ENCODE peak calls at places on chromosomes 4 and X, in nine cellular contexts. R is esophagus muscularis mucosa, U is K562, G is suprapubic skin, Q is upper lobe of left lung, I is sigmoid colon, E is ovary, L is spleen, P is stomach. A is an unnamed sample.

GRCh38 chrX:85622635-85623034 is 243.2 kb upstream of the POF1B start:
- DNase-seq in R (no peak), U (no peak), G (no peak), Q (no peak), I (no peak), E (no peak), L (peak; percentile 36), P (no peak), A (no peak)

GRCh38 chr4:93313207-93313606 is 515.3 kb upstream of the ATOH1 start:
- DNase-seq in R (no peak), U (no peak), G (no peak), Q (no peak), I (no peak), E (no peak), L (no peak), P (no peak), A (no peak)

GRCh38 chrX:88903989-88904718 is 157.1 kb downstream of the CPXCR1 start:
- DNase-seq in R (no peak), U (no peak), G (no peak), Q (no peak), I (no peak), E (no peak), L (no peak), P (no peak), A (no peak)

GRCh38 chr4:150316332-150317205 is 238.3 kb downstream of the DCLK2 start:
- DNase-seq in R (no peak), U (peak; percentile 66), G (no peak), Q (no peak), I (no peak), E (no peak), L (no peak), P (no peak), A (no peak)

GRCh38 chrX:8084023-8084422 is 87.0 kb downstream of the VCX2 start:
- DNase-seq in R (no peak), U (no peak), G (no peak), Q (no peak), I (no peak), E (no peak), L (no peak), P (no peak), A (no peak)

GRCh38 chr4:30718021-30718888 is 1.9 kb upstream of the PCDH7 start:
- DNase-seq in R (no peak), U (no peak), G (no peak), Q (peak; percentile 84), I (peak; percentile 83), E (peak; percentile 35), L (peak; percentile 79), P (peak; percentile 31), A (no peak)

GRCh38 chrX:8067754-8068469 is 103.2 kb downstream of the VCX2 start:
- DNase-seq in R (no peak), U (no peak), G (no peak), Q (no peak), I (no peak), E (no peak), L (no peak), P (no peak), A (no peak)

GRCh38 chrX:15947648-15948317 is 93.2 kb upstream of the AP1S2 start:
- DNase-seq in R (no peak), U (peak; percentile 62), G (no peak), Q (no peak), I (no peak), E (no peak), L (no peak), P (no peak), A (no peak)

GRCh38 chr4:76233967-76234678 is 17.4 kb upstream of the FAM47E start:
- DNase-seq in R (no peak), U (peak; percentile 89), G (no peak), Q (peak; percentile 35), I (no peak), E (no peak), L (no peak), P (no peak), A (no peak)

GRCh38 chr4:86523333-86523732 is 70.8 kb upstream of the PTPN13 start:
- DNase-seq in R (no peak), U (no peak), G (no peak), Q (no peak), I (no peak), E (no peak), L (no peak), P (no peak), A (no peak)

GRCh38 chr4:2910409-2910808 is 52.8 kb downstream of the NOP14 start:
- DNase-seq in R (no peak), U (peak; percentile 25), G (no peak), Q (no peak), I (no peak), E (no peak), L (no peak), P (no peak), A (no peak)

GRCh38 chr4:122765702-122766352 is 33.3 kb downstream of the BBS12 start:
- DNase-seq in R (no peak), U (peak; percentile 88), G (no peak), Q (no peak), I (no peak), E (no peak), L (no peak), P (no peak), A (no peak)

GRCh38 chrX:72569786-72570185 is 2.9 kb downstream of the HDAC8 start:
- DNase-seq in R (no peak), U (no peak), G (no peak), Q (no peak), I (no peak), E (no peak), L (no peak), P (no peak), A (no peak)

GRCh38 chrX:80246273-80246672 is 174.0 kb upstream of the TENT5D start:
- DNase-seq in R (no peak), U (no peak), G (no peak), Q (no peak), I (no peak), E (no peak), L (no peak), P (no peak), A (no peak)

GRCh38 chr4:128661529-128661928 is 148.0 kb upstream of the JADE1 start:
- DNase-seq in R (no peak), U (no peak), G (no peak), Q (no peak), I (no peak), E (no peak), L (no peak), P (no peak), A (no peak)

GRCh38 chrX:154036513-154036912 is 16.8 kb upstream of the IRAK1 start:
- DNase-seq in R (no peak), U (no peak), G (no peak), Q (no peak), I (no peak), E (no peak), L (no peak), P (no peak), A (no peak)

GRCh38 chr4:109576462-109576861 is 16.4 kb downstream of the MCUB start:
- DNase-seq in R (no peak), U (peak; percentile 58), G (no peak), Q (no peak), I (no peak), E (no peak), L (no peak), P (no peak), A (no peak)
- TF ChIP-seq POLR2A in R (no peak), U (no peak), G (no peak), Q (no peak), I (no peak), E (no peak), L (no peak), P (no peak), A (no peak)

GRCh38 chr4:71025654-71026053 is 32.2 kb downstream of the DCK start:
- DNase-seq in R (no peak), U (no peak), G (no peak), Q (no peak), I (no peak), E (no peak), L (no peak), P (no peak), A (no peak)

GRCh38 chr4:71026086-71026485 is 32.6 kb downstream of the DCK start:
- DNase-seq in R (no peak), U (peak; percentile 81), G (no peak), Q (no peak), I (no peak), E (no peak), L (no peak), P (no peak), A (no peak)

GRCh38 chr4:71029504-71029903 is 36.1 kb downstream of the DCK start:
- DNase-seq in R (no peak), U (no peak), G (no peak), Q (no peak), I (no peak), E (no peak), L (no peak), P (no peak), A (no peak)

DNA sequence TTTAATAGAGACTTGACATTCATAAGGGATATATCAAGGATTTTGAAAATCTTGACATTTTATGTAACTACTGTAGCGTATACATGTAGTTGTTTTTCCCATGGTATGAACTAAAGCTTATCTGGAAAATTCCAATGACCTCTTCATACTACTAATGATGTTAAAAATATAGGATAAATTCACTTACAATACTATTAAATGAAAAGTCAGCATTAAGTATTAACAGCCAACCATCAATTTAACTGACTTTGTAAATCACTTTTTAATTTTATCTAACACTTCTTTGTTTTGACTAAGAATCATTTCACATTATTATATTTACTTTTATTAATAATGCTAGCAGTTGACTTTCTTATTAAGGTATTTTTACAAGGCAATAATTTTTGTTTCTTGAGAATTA is 34.2 kb downstream of the DCK start:
- DNase-seq in R (no peak), U (no peak), G (no peak), Q (no peak), I (no peak), E (no peak), L (no peak), P (no peak), A (no peak)
- H3K36me3 ChIP-seq in R (peaks cover 21% of the 10 kb centered on the region), U (peaks cover 30% of the 10 kb centered on the region), G (peaks cover 30% of the 10 kb centered on the region), Q (no peaks in the 10 kb centered on the region), I (no peaks in the 10 kb centered on the region), E (no peaks in the 10 kb centered on the region), L (peaks cover 82% of the 10 kb centered on the region), P (peaks cover 57% of the 10 kb centered on the region), A (no peaks in the 10 kb centered on the region)

DNA sequence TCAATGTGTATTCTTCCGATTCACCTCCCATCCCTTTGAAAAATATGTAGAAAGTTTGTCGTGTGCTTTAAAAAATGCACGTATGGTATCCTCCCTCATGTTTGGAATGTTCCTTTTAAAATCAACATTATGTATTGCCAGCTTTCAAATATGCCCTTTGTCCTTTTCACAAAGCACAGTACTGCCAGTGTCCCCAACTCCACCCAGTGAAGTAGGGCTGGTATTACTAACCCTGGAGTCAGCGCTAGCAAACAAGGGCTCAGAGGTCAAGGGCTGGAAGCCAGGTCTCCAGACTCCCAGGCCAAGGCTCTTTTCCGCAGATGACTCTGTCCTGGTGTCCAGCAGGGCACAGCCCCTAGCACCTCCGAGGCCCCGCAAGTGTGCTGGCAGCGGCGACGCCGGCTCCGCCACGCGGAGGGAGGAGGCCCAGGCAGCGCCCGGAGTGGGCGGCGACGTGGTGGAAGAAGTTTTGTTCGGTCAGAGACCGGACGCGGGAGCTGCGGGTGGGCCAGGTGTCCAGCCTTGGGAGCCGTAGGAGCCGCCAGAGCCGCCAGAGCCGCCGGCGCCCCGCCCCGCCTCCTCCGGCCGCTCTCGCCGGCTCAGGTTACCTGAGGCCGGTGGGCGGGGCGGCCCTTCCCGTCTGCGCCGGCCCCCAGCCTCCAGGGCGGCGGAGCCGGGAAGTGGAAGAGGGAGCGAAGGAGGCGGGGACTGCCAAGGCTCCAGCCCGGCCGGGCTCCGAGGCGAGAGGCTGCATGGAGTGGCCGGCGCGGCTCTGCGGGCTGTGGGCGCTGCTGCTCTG is at the start of gene IL13RA1:
- DNase-seq in R (peak; percentile 92), U (peak; percentile 91), G (peak; percentile 80), Q (peak; percentile 94), I (peak; percentile 90), E (peak; percentile 81), L (peak; percentile 89), P (peak; percentile 86), A (no peak)
- TF ChIP-seq POLR2A in R (no peak), U (peak; percentile 39), G (peak; percentile 77), Q (peak; percentile 68), I (no peak), E (peak; percentile 49), L (no peak), P (no peak), A (peak; percentile 58)

GRCh38 chr4:184680698-184681097 is 31.2 kb downstream of the PRIMPOL start:
- DNase-seq in R (no peak), U (no peak), G (no peak), Q (no peak), I (no peak), E (no peak), L (no peak), P (no peak), A (no peak)
- H3K36me3 ChIP-seq in R (peaks cover 16% of the 10 kb centered on the region), U (no peaks in the 10 kb centered on the region), G (no peaks in the 10 kb centered on the region), Q (no peaks in the 10 kb centered on the region), I (peaks cover 4% of the 10 kb centered on the region), E (no peaks in the 10 kb centered on the region), L (no peaks in the 10 kb centered on the region), P (peaks cover 9% of the 10 kb centered on the region), A (no peaks in the 10 kb centered on the region)